ENCODE peak calls at places on chromosome 13, in seven cellular contexts. B is tibial artery, O is transverse colon, E is nephron progenitor cell, D is iPS DF 6.9, F is choroid plexus epithelial cell, U is uterus. Y is an unnamed sample.

GRCh38 chr13:111217661-111218060 is 102.6 kb downstream of the ARHGEF7 start:
- DNase-seq in B (no peak), O (no peak), E (no peak), D (no peak), F (no peak), U (no peak), Y (no peak)

GRCh38 chr13:109157275-109157674 is 527.9 kb downstream of the MYO16 start:
- DNase-seq in B (no peak), O (no peak), E (no peak), D (no peak), F (no peak), U (no peak), Y (no peak)

GRCh38 chr13:46914341-46914740 is 17.5 kb upstream of the HTR2A start:
- DNase-seq in B (no peak), O (no peak), E (no peak), D (no peak), F (no peak), U (no peak), Y (no peak)

GRCh38 chr13:59963383-59963782 is 200.3 kb downstream of the DIAPH3 start:
- DNase-seq in B (no peak), O (no peak), E (no peak), D (no peak), F (no peak), U (no peak), Y (no peak)

GRCh38 chr13:95516021-95516420 is 36.5 kb upstream of the CLDN10 start:
- DNase-seq in B (no peak), O (no peak), E (no peak), D (no peak), F (no peak), U (no peak), Y (no peak)

GRCh38 chr13:97826421-97826965 is 127.0 kb upstream of the IPO5 start:
- DNase-seq in B (no peak), O (no peak), E (no peak), D (no peak), F (no peak), U (no peak), Y (no peak)

GRCh38 chr13:112063309-112063626 is 3.7 kb upstream of the SOX1 start:
- DNase-seq in B (no peak), O (no peak), E (no peak), D (no peak), F (no peak), U (no peak), Y (no peak)

GRCh38 chr13:74132768-74133656 is 1.2 kb downstream of the KLF12 start:
- DNase-seq in B (peak), O (peak), E (peak), D (no peak), F (peak), U (peak), Y (peak)

GRCh38 chr13:20873348-20873747 is 29.2 kb downstream of the XPO4 start:
- DNase-seq in B (no peak), O (no peak), E (no peak), D (no peak), F (no peak), U (no peak), Y (no peak)

GRCh38 chr13:108113407-108113806 is 101.9 kb downstream of the LIG4 start:
- DNase-seq in B (no peak), O (no peak), E (no peak), D (no peak), F (no peak), U (no peak), Y (no peak)

GRCh38 chr13:40508112-40508511 is 158.3 kb downstream of the FOXO1 start:
- DNase-seq in B (no peak), O (no peak), E (no peak), D (no peak), F (peak), U (peak), Y (no peak)

GRCh38 chr13:108964601-108965000 is 335.2 kb downstream of the MYO16 start:
- DNase-seq in B (no peak), O (no peak), E (no peak), D (no peak), F (peak), U (no peak), Y (no peak)

GRCh38 chr13:40130871-40131636 is 475.6 kb downstream of the COG6 start:
- DNase-seq in B (no peak), O (peak), E (no peak), D (no peak), F (peak), U (no peak), Y (peak)

GRCh38 chr13:97341135-97341534 is 92.8 kb upstream of the RAP2A start:
- DNase-seq in B (no peak), O (no peak), E (no peak), D (no peak), F (no peak), U (no peak), Y (no peak)

Y was measured in Peyer's patch.